ENCODE peak calls at places on chromosomes 16 and 17, in six cellular contexts. K, J, G, W, P and V are unnamed samples.

GRCh38 chr17:40355123-40355803 is 9.3 kb downstream of the GJD3 start:
- DNase-seq in W (peak), P (peak), J (peak), G (peak), K (no peak), V (peak)

GRCh38 chr17:40548491-40548981 is 16.7 kb downstream of the CCR7 start:
- DNase-seq in W (no peak), J (no peak), G (no peak), P (no peak), K (no peak), V (no peak)

GRCh38 chr17:40103742-40104095 is 3.3 kb upstream of the NR1D1 start:
- DNase-seq in J (no peak), G (no peak), W (no peak), P (no peak), K (no peak), V (peak)

GRCh38 chr17:28001149-28001548 is 41.3 kb upstream of the NLK start:
- DNase-seq in K (no peak), J (no peak), G (no peak), W (no peak), P (no peak), V (no peak)

GRCh38 chr16:70738083-70738977 is 52.5 kb upstream of the MTSS2 start:
- DNase-seq in P (peak), J (peak), W (peak), G (peak), K (no peak), V (peak)

GRCh38 chr16:88782454-88783390 is 2.3 kb downstream of the PIEZO1 start:
- DNase-seq in P (peak), G (no peak), W (peak), J (no peak), K (no peak), V (peak)

GRCh38 chr17:35612924-35613521 is 25.9 kb downstream of the AP2B1 start:
- DNase-seq in W (peak), P (no peak), J (no peak), G (peak), K (no peak), V (peak)

GRCh38 chr16:24652209-24652712 is 77.2 kb upstream of the TNRC6A start:
- DNase-seq in P (no peak), K (no peak), J (no peak), W (no peak), G (no peak), V (no peak)

GRCh38 chr17:2560658-2561057 is 32.8 kb upstream of the PAFAH1B1 start:
- DNase-seq in P (no peak), K (no peak), J (no peak), W (peak), G (no peak), V (no peak)

GRCh38 chr17:12536472-12536871 is 129.2 kb upstream of the MYOCD start:
- DNase-seq in P (no peak), G (no peak), W (no peak), K (no peak), J (no peak), V (no peak)

GRCh38 chr17:39484178-39484577 is 22.9 kb downstream of the CDK12 start:
- DNase-seq in W (no peak), K (peak), J (no peak), P (no peak), G (no peak), V (peak)

GRCh38 chr17:32903774-32904673 is 23.9 kb upstream of the TMEM98 start:
- DNase-seq in J (no peak), K (no peak), P (no peak), G (no peak), W (no peak), V (no peak)

GRCh38 chr16:66935319-66936011 is at the start of gene CES2:
- DNase-seq in P (no peak), W (peak), G (peak), J (no peak), K (no peak), V (no peak)

GRCh38 chr17:34437188-34437587 is 74.2 kb upstream of the CCL1 start:
- DNase-seq in W (no peak), G (no peak), J (no peak), P (no peak), K (no peak), V (no peak)

GRCh38 chr17:81400939-81401726 is 5.9 kb downstream of the BAHCC1 start:
- DNase-seq in K (no peak), G (no peak), P (no peak), W (no peak), J (no peak), V (peak)

GRCh38 chr17:76452646-76453430 is at the start of gene UBE2O:
- DNase-seq in W (peak), P (peak), G (peak), J (peak), K (no peak), V (peak)

GRCh38 chr16:85110105-85110504 is 2.2 kb downstream of the CIBAR2 start:
- DNase-seq in K (no peak), P (no peak), W (no peak), G (no peak), J (no peak), V (no peak)

GRCh38 chr17:59842901-59843652 is 49.7 kb downstream of the TUBD1 start:
- DNase-seq in G (peak), J (peak), K (peak), W (peak), P (peak), V (peak)

GRCh38 chr16:71762186-71762585 is 37.7 kb upstream of the PHLPP2 start:
- DNase-seq in G (no peak), J (no peak), P (no peak), W (no peak), K (no peak), V (no peak)

GRCh38 chr17:78324391-78325075 is 35.3 kb downstream of the SOCS3 start:
- DNase-seq in P (no peak), W (peak), G (no peak), K (no peak), J (no peak), V (peak)

GRCh38 chr16:84496991-84497390 is 7.5 kb downstream of the MEAK7 start:
- DNase-seq in W (no peak), P (no peak), K (no peak), J (no peak), G (no peak), V (no peak)

GRCh38 chr17:81396278-81396721 is 1.0 kb downstream of the BAHCC1 start:
- DNase-seq in W (no peak), G (no peak), J (no peak), P (no peak), K (no peak), V (no peak)

GRCh38 chr17:10226930-10227695 is 28.7 kb upstream of the GAS7 start:
- DNase-seq in K (no peak), J (peak), P (peak), G (peak), W (no peak), V (peak)

GRCh38 chr17:11644265-11645212 is 46.3 kb downstream of the DNAH9 start:
- DNase-seq in W (peak), K (no peak), J (peak), P (peak), G (peak), V (peak)

GRCh38 chr17:58304735-58305486 is 23.7 kb downstream of the TSPOAP1 start:
- DNase-seq in P (no peak), W (no peak), J (no peak), G (no peak), K (no peak), V (no peak)

GRCh38 chr17:74960739-74961342 is 11.7 kb downstream of the HID1 start:
- DNase-seq in K (no peak), W (no peak), P (peak), G (peak), J (peak), V (peak)
- TF ChIP-seq CTCF in K (peak), W (no peak), P (peak), G (peak), J (peak), V (peak)

GRCh38 chr16:19228057-19228456 is 57.5 kb upstream of the CLEC19A start:
- DNase-seq in J (no peak), K (no peak), G (no peak), P (no peak), W (no peak), V (no peak)
- TF ChIP-seq MYC in J (no peak), K (no peak), G (no peak), P (no peak), W (no peak), V (no peak)

DNA sequence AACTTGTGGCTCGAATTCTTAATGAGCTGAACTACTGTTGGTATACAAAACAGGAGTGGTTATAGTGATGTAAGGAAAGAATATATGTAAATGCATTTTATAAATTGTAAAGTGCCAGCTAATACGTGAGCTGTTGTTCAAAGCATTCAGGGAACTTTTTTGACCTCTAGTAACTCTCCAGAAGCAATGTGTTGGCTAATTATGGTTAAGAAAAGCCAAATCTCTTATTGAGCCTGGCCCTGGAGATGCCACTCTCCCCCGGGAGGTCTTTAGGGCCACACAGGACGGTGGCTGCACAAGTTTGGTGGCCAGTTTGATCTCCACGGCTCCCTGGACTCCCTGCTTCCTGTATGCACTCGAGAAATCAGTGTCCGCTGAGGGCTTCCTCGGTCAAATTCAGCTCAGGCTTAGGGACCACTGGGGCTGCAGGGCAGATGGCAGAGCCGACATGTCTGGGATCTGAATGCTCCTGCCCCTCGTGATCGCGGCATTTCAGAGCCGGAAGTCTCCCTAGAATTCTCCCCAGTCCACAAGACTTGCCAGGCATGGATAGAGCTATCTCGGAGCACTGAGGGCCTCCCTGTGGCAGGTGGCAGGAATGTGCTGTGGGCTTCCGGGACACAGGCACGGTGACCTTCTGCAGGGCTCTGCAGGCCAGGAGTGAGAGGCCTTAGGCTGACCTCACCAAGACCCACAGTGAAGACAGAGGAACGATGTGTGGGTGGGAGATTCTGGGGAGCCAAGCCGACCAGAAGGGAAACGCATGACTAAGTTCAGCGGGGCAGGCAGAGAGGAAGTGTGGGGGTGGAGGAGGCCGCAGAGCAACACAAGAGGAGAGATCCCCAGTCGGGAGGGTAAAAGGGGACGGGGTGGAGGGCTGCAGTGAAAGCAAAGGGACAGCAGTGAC is 18.6 kb upstream of the PITPNM3 start:
- DNase-seq in K (peak), J (no peak), G (no peak), P (peak), W (peak), V (peak)
- TF ChIP-seq CTCF in K (no peak), J (no peak), G (no peak), P (no peak), W (no peak), V (no peak)

GRCh38 chr16:31464348-31464769 is 5.1 kb downstream of the ARMC5 start:
- DNase-seq in G (no peak), P (peak), K (no peak), W (no peak), J (no peak), V (no peak)
- TF ChIP-seq MYC in G (no peak), P (no peak), K (no peak), W (no peak), J (no peak), V (no peak)

GRCh38 chr17:30095507-30096244 is 20.9 kb upstream of the NSRP1 start:
- DNase-seq in G (peak), P (peak), K (peak), J (peak), W (peak), V (peak)
- TF ChIP-seq CTCF in G (peak), P (peak), K (peak), J (peak), W (peak), V (peak)

DNA sequence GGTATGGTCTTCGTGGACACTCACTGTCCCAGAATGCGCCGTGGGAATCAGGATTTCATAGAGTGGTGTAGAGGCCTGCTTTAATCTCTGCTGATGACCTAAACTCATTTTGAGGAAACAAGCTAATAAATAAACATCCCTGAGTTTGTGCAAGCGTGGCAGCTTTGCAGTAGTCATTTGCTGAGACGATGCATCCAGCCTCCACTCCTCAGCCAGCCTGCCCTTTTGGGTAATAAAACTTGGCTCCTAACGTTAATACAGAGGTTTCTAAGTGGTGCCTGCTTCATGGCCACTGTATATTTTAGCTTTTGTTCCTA is 1.3 kb downstream of the DGKE start:
- DNase-seq in G (no peak), J (no peak), K (no peak), P (no peak), W (no peak), V (peak)
- TF ChIP-seq MYC in G (no peak), J (no peak), K (no peak), P (no peak), W (no peak), V (no peak)

GRCh38 chr17:7589204-7589868 is 558 bp downstream of the SOX15 start:
- DNase-seq in G (no peak), J (no peak), K (no peak), P (no peak), W (peak), V (no peak)
- TF ChIP-seq CTCF in G (no peak), J (peak), K (peak), P (no peak), W (peak), V (no peak)

DNA sequence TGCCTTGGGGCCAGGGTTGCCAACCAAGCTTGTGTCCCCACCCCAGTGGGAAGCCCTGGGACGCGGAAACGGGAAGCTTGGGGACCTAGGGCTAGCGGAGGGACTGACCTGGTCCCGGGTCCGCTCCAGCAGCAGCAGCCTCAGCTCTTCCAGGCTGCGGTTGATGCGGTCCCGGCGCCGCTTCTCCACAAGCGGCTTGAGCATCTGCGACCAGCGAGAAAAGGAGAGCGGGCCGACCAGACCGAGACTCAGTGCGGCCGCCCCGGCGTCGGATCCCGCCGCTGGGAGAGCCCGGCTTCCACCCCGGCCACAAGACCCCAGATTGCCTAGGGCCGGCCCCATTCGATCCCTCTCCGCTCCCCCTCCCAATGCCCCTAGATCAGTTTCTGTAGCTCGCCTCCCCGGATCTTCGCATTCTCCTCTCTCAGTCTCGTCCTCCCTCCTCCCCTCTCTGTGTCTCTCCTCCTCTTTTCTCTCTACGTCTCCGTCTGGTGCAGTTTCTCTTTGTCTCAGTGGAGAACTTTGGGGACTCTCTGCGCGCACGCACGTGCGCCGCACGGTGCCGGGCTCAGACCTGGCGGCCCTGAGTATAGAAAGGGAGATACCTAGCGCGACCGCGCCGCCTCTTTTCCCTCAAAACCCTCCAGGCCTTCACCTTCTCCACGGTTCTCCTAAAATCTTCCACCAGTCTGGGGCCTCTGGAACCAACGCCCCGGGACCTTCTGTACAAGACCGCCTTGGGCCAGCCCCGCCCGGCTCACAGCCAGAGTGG is 797 bp downstream of the HES7 start:
- DNase-seq in W (peak), K (no peak), G (no peak), P (no peak), J (peak), V (peak)
- TF ChIP-seq MYC in W (no peak), K (no peak), G (no peak), P (no peak), J (peak), V (no peak)

DNA sequence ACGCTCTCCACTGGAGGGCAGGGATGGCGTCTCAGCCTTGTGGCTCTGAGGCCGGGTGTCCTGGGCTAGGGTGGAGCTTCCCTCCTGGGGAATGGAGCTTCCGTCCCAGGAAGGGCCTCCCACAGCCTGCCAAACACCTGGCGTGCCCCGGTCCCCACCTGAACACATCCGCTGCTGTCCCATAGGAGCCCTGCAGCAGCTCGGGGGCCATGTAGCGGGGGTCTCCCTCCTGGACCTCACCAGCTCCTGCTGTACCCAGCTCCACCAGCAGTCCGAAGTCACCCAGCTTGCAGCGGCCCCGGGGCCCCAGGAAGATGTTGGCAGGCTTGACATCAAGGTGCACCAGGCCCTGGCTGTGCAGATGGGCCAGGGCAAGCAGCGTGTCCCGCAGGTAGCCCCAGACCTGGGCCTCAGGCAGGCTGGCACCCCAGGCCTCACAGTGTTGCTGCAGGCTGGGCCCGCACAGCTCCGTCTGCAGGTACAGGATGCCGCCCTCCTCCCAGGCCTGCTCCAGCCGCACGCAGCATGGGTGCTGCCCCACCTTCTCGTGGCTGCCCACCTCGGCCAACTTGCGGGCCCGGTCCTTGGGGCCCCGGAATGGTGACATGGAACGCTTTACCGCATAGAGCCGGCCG is 5.0 kb downstream of the PKMYT1 start:
- DNase-seq in P (no peak), W (no peak), J (no peak), K (no peak), G (no peak), V (no peak)
- TF ChIP-seq CTCF in P (no peak), W (no peak), J (no peak), K (no peak), G (no peak), V (no peak)

GRCh38 chr17:18262111-18262510 is 1.6 kb downstream of the MIEF2 start:
- DNase-seq in K (no peak), J (no peak), G (no peak), W (no peak), P (no peak), V (no peak)
- TF ChIP-seq MYC in K (no peak), J (no peak), G (no peak), W (no peak), P (no peak), V (no peak)